ENCODE peak calls at places on chromosomes 2 and 18, in eight cellular contexts. One of them, this sample, is unnamed.

GRCh38 chr2:217995741-217996141 is 7.1 kb downstream of the TNS1 start:
- DNase-seq in CD4-positive, alpha-beta memory T cell: no peak
- DNase-seq in body of pancreas: peak; percentile 65
- DNase-seq in hepatocyte: no peak
- DNase-seq in neuronal stem cell: no peak
- DNase-seq in kidney: peak; percentile 77
- DNase-seq in PC-3: no peak
- DNase-seq in SK-N-SH: peak; percentile 68
- DNase-seq in this sample: peak; percentile 57

GRCh38 chr2:44981714-44982108 is 27.5 kb downstream of the SIX2 start:
- DNase-seq in CD4-positive, alpha-beta memory T cell: peak; percentile 50
- DNase-seq in body of pancreas: peak; percentile 82
- DNase-seq in hepatocyte: peak; percentile 88
- DNase-seq in neuronal stem cell: peak; percentile 80
- DNase-seq in kidney: peak; percentile 85
- DNase-seq in PC-3: peak; percentile 89
- DNase-seq in SK-N-SH: peak; percentile 87
- DNase-seq in this sample: peak; percentile 81

GRCh38 chr18:75784413-75784812 is 356.9 kb upstream of the SMIM21 start:
- DNase-seq in CD4-positive, alpha-beta memory T cell: no peak
- DNase-seq in body of pancreas: no peak
- DNase-seq in hepatocyte: no peak
- DNase-seq in neuronal stem cell: no peak
- DNase-seq in kidney: no peak
- DNase-seq in PC-3: no peak
- DNase-seq in SK-N-SH: peak; percentile 56
- DNase-seq in this sample: no peak

GRCh38 chr18:25351280-25351772 is 640 bp downstream of the ZNF521 start:
- DNase-seq in CD4-positive, alpha-beta memory T cell: no peak
- DNase-seq in body of pancreas: no peak
- DNase-seq in hepatocyte: no peak
- DNase-seq in neuronal stem cell: peak; percentile 51
- DNase-seq in kidney: no peak
- DNase-seq in PC-3: no peak
- DNase-seq in SK-N-SH: no peak
- DNase-seq in this sample: no peak

GRCh38 chr2:133972786-133973185 is 281.1 kb upstream of the MGAT5 start:
- DNase-seq in CD4-positive, alpha-beta memory T cell: no peak
- DNase-seq in body of pancreas: no peak
- DNase-seq in hepatocyte: no peak
- DNase-seq in neuronal stem cell: no peak
- DNase-seq in kidney: no peak
- DNase-seq in PC-3: no peak
- DNase-seq in SK-N-SH: no peak
- DNase-seq in this sample: no peak

GRCh38 chr2:6896930-6897759 is 19.6 kb downstream of the RSAD2 start:
- DNase-seq in CD4-positive, alpha-beta memory T cell: peak; percentile 51
- DNase-seq in body of pancreas: no peak
- DNase-seq in hepatocyte: peak; percentile 53
- DNase-seq in neuronal stem cell: no peak
- DNase-seq in kidney: no peak
- DNase-seq in PC-3: peak; percentile 72
- DNase-seq in SK-N-SH: peak; percentile 52
- DNase-seq in this sample: peak; percentile 18

GRCh38 chr2:83665154-83665553 is 793.9 kb downstream of the SUCLG1 start:
- DNase-seq in CD4-positive, alpha-beta memory T cell: no peak
- DNase-seq in body of pancreas: no peak
- DNase-seq in hepatocyte: no peak
- DNase-seq in neuronal stem cell: no peak
- DNase-seq in kidney: no peak
- DNase-seq in PC-3: no peak
- DNase-seq in SK-N-SH: no peak
- DNase-seq in this sample: no peak

GRCh38 chr2:156379069-156379468 is 46.5 kb upstream of the NR4A2 start:
- DNase-seq in CD4-positive, alpha-beta memory T cell: no peak
- DNase-seq in body of pancreas: no peak
- DNase-seq in hepatocyte: no peak
- DNase-seq in neuronal stem cell: no peak
- DNase-seq in kidney: no peak
- DNase-seq in PC-3: no peak
- DNase-seq in SK-N-SH: no peak
- DNase-seq in this sample: no peak

GRCh38 chr2:62814132-62814531 is 108.6 kb downstream of the EHBP1 start:
- DNase-seq in CD4-positive, alpha-beta memory T cell: no peak
- DNase-seq in body of pancreas: no peak
- DNase-seq in hepatocyte: no peak
- DNase-seq in neuronal stem cell: no peak
- DNase-seq in kidney: no peak
- DNase-seq in PC-3: no peak
- DNase-seq in SK-N-SH: no peak
- DNase-seq in this sample: no peak

GRCh38 chr2:240095556-240096523 is 40.3 kb downstream of the COPS9 start:
- DNase-seq in CD4-positive, alpha-beta memory T cell: no peak
- DNase-seq in body of pancreas: no peak
- DNase-seq in hepatocyte: no peak
- DNase-seq in neuronal stem cell: peak; percentile 17
- DNase-seq in kidney: no peak
- DNase-seq in PC-3: no peak
- DNase-seq in SK-N-SH: peak; percentile 20
- DNase-seq in this sample: peak; percentile 77

GRCh38 chr2:39665811-39666488 is at the start of gene TMEM178A:
- DNase-seq in CD4-positive, alpha-beta memory T cell: no peak
- DNase-seq in body of pancreas: peak; percentile 14
- DNase-seq in hepatocyte: peak; percentile 39
- DNase-seq in neuronal stem cell: no peak
- DNase-seq in kidney: peak; percentile 79
- DNase-seq in PC-3: no peak
- DNase-seq in SK-N-SH: peak; percentile 90
- DNase-seq in this sample: peak; percentile 93

GRCh38 chr2:120576509-120577474 is 158.9 kb upstream of the GLI2 start:
- DNase-seq in CD4-positive, alpha-beta memory T cell: no peak
- DNase-seq in body of pancreas: no peak
- DNase-seq in hepatocyte: no peak
- DNase-seq in neuronal stem cell: no peak
- DNase-seq in kidney: peak; percentile 79
- DNase-seq in PC-3: peak; percentile 10
- DNase-seq in SK-N-SH: peak; percentile 71
- DNase-seq in this sample: peak; percentile 74

GRCh38 chr18:73879771-73880170 is 267.9 kb downstream of the FBXO15 start:
- DNase-seq in CD4-positive, alpha-beta memory T cell: no peak
- DNase-seq in body of pancreas: no peak
- DNase-seq in hepatocyte: no peak
- DNase-seq in neuronal stem cell: no peak
- DNase-seq in kidney: no peak
- DNase-seq in PC-3: no peak
- DNase-seq in SK-N-SH: no peak
- DNase-seq in this sample: no peak

GRCh38 chr2:1743396-1744150 is 742 bp downstream of the PXDN start:
- DNase-seq in CD4-positive, alpha-beta memory T cell: no peak
- DNase-seq in body of pancreas: peak; percentile 11
- DNase-seq in hepatocyte: peak; percentile 68
- DNase-seq in neuronal stem cell: no peak
- DNase-seq in kidney: peak; percentile 86
- DNase-seq in PC-3: peak; percentile 52
- DNase-seq in SK-N-SH: peak; percentile 89
- DNase-seq in this sample: peak; percentile 93
- H3K4me3 ChIP-seq in CD4-positive, alpha-beta memory T cell: no peak overlapping the region
- H3K4me3 ChIP-seq in body of pancreas: no peak overlapping the region
- H3K4me3 ChIP-seq in hepatocyte: peak overlapping the region; percentile 90
- H3K4me3 ChIP-seq in neuronal stem cell: peak overlapping the region; percentile 65
- H3K4me3 ChIP-seq in kidney: no peak overlapping the region
- H3K4me3 ChIP-seq in PC-3: peak overlapping the region; percentile 75
- H3K4me3 ChIP-seq in SK-N-SH: peak overlapping the region; percentile 91
- H3K4me3 ChIP-seq in this sample: peak overlapping the region; percentile 83

GRCh38 chr2:223877771-223878410 is 40.5 kb upstream of the AP1S3 start:
- DNase-seq in CD4-positive, alpha-beta memory T cell: no peak
- DNase-seq in body of pancreas: no peak
- DNase-seq in hepatocyte: no peak
- DNase-seq in neuronal stem cell: no peak
- DNase-seq in kidney: no peak
- DNase-seq in PC-3: no peak
- DNase-seq in SK-N-SH: no peak
- DNase-seq in this sample: no peak

GRCh38 chr2:223884399-223884798 is 47.0 kb upstream of the AP1S3 start:
- DNase-seq in CD4-positive, alpha-beta memory T cell: no peak
- DNase-seq in body of pancreas: no peak
- DNase-seq in hepatocyte: no peak
- DNase-seq in neuronal stem cell: no peak
- DNase-seq in kidney: no peak
- DNase-seq in PC-3: no peak
- DNase-seq in SK-N-SH: no peak
- DNase-seq in this sample: no peak

GRCh38 chr2:223880779-223881178 is 43.4 kb upstream of the AP1S3 start:
- DNase-seq in CD4-positive, alpha-beta memory T cell: no peak
- DNase-seq in body of pancreas: no peak
- DNase-seq in hepatocyte: no peak
- DNase-seq in neuronal stem cell: no peak
- DNase-seq in kidney: no peak
- DNase-seq in PC-3: no peak
- DNase-seq in SK-N-SH: no peak
- DNase-seq in this sample: no peak

GRCh38 chr2:223887127-223887526 is 49.7 kb upstream of the AP1S3 start:
- DNase-seq in CD4-positive, alpha-beta memory T cell: no peak
- DNase-seq in body of pancreas: no peak
- DNase-seq in hepatocyte: no peak
- DNase-seq in neuronal stem cell: no peak
- DNase-seq in kidney: no peak
- DNase-seq in PC-3: no peak
- DNase-seq in SK-N-SH: no peak
- DNase-seq in this sample: no peak

GRCh38 chr2:223882715-223883114 is 45.3 kb upstream of the AP1S3 start:
- DNase-seq in CD4-positive, alpha-beta memory T cell: no peak
- DNase-seq in body of pancreas: no peak
- DNase-seq in hepatocyte: no peak
- DNase-seq in neuronal stem cell: no peak
- DNase-seq in kidney: no peak
- DNase-seq in PC-3: no peak
- DNase-seq in SK-N-SH: no peak
- DNase-seq in this sample: no peak
- H3K36me3 ChIP-seq in CD4-positive, alpha-beta memory T cell: peaks cover 24% of the 10 kb centered on the region
- H3K36me3 ChIP-seq in body of pancreas: no peaks in the 10 kb centered on the region
- H3K36me3 ChIP-seq in hepatocyte: peaks cover 3% of the 10 kb centered on the region
- H3K36me3 ChIP-seq in neuronal stem cell: peaks cover 15% of the 10 kb centered on the region
- H3K36me3 ChIP-seq in kidney: peaks cover 31% of the 10 kb centered on the region
- H3K36me3 ChIP-seq in PC-3: peaks cover 22% of the 10 kb centered on the region
- H3K36me3 ChIP-seq in SK-N-SH: peaks cover 22% of the 10 kb centered on the region
- H3K36me3 ChIP-seq in this sample: peaks cover 25% of the 10 kb centered on the region

DNA sequence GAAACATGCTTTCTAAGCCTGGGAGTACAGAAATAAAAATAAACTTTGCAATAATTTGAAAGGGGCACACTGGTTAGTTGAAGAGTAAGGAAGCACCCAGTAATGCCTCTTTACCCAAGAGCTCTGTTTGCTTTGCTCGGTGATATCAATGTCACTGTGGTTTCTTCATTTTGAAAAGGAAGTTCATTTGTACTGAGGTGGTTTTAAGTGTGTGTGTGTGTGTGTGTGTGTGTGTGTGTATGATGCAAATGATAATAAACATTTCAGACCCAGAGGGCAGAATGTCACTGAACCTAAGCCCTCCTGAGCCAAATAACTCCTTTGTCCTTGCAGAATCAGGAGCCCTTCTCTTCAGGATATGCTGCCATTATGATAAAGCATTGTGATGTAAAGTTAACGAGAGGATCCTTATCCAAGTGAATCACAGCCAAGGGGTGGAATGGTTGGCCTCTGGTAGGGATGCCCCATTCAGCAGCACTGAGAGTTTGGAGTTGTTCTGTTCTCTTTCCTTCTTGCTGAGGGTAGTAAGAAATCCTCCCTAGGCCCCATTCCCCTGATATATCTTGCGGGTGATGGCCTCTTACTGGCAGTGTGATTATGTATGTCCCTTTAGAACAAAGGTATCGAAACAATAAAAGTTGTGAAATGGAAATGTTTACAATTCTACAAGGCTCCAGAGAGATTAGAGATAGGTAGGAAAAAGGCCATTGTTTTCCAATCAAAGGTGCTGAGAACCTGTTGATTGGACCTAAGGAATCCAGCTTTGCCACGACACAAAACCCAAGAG is 7.6 kb downstream of the ITGA6 start:
- DNase-seq in CD4-positive, alpha-beta memory T cell: peak; percentile 79
- DNase-seq in body of pancreas: no peak
- DNase-seq in hepatocyte: no peak
- DNase-seq in neuronal stem cell: no peak
- DNase-seq in kidney: no peak
- DNase-seq in PC-3: no peak
- DNase-seq in SK-N-SH: no peak
- DNase-seq in this sample: peak; percentile 43
- H3K4me3 ChIP-seq in CD4-positive, alpha-beta memory T cell: no peak overlapping the region
- H3K4me3 ChIP-seq in body of pancreas: no peak overlapping the region
- H3K4me3 ChIP-seq in hepatocyte: no peak overlapping the region
- H3K4me3 ChIP-seq in neuronal stem cell: no peak overlapping the region
- H3K4me3 ChIP-seq in kidney: no peak overlapping the region
- H3K4me3 ChIP-seq in PC-3: no peak overlapping the region
- H3K4me3 ChIP-seq in SK-N-SH: no peak overlapping the region
- H3K4me3 ChIP-seq in this sample: no peak overlapping the region

DNA sequence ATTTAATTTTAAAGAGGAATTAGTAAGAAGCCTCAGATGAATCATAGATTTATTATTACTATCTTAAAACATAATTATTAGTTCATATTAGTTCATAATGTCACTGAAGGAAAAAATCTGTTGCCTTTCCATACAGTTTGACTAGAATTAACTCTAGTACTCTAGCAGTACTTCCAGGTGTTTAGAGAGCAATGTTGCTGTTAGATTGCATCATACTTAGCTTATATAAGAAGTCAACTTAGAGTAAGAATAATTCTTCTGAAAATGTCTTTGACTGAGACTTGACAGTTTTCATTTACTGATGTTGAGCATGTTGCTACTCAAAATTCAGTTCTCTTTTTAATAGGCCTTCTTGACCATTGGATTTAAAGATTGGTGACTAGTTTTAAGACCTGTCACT is 4.7 kb downstream of the RAB3GAP1 start:
- DNase-seq in CD4-positive, alpha-beta memory T cell: no peak
- DNase-seq in body of pancreas: no peak
- DNase-seq in hepatocyte: no peak
- DNase-seq in neuronal stem cell: no peak
- DNase-seq in kidney: no peak
- DNase-seq in PC-3: no peak
- DNase-seq in SK-N-SH: no peak
- DNase-seq in this sample: no peak
- H3K36me3 ChIP-seq in CD4-positive, alpha-beta memory T cell: peaks cover 8% of the 10 kb centered on the region
- H3K36me3 ChIP-seq in body of pancreas: no peaks in the 10 kb centered on the region
- H3K36me3 ChIP-seq in hepatocyte: no peaks in the 10 kb centered on the region
- H3K36me3 ChIP-seq in neuronal stem cell: no peaks in the 10 kb centered on the region
- H3K36me3 ChIP-seq in kidney: peaks cover 5% of the 10 kb centered on the region
- H3K36me3 ChIP-seq in PC-3: peaks cover 17% of the 10 kb centered on the region
- H3K36me3 ChIP-seq in SK-N-SH: peaks cover 23% of the 10 kb centered on the region
- H3K36me3 ChIP-seq in this sample: no peaks in the 10 kb centered on the region

DNA sequence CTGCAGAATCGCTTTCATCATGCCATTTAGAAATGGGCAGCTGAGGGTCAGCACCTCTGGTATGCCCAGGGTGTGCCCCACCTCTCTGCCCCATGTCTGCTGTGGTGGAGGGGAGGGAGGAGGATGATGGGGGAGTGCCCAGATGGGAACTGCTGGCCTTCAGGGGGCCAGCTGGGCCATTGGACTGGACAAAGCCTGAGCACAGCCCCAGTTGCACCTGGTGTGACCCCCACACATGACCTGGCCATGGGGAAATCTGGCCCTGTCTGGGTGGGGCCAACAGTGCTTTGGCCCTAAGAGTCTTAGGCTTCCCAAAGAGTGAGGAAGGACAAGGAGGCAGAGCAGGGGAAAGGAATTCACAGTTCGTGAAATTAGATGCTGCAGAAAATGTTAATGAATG is 44.1 kb downstream of the CTIF start:
- DNase-seq in CD4-positive, alpha-beta memory T cell: no peak
- DNase-seq in body of pancreas: no peak
- DNase-seq in hepatocyte: no peak
- DNase-seq in neuronal stem cell: no peak
- DNase-seq in kidney: no peak
- DNase-seq in PC-3: no peak
- DNase-seq in SK-N-SH: no peak
- DNase-seq in this sample: no peak
- H3K4me3 ChIP-seq in CD4-positive, alpha-beta memory T cell: no peak overlapping the region
- H3K4me3 ChIP-seq in body of pancreas: no peak overlapping the region
- H3K4me3 ChIP-seq in hepatocyte: no peak overlapping the region
- H3K4me3 ChIP-seq in neuronal stem cell: no peak overlapping the region
- H3K4me3 ChIP-seq in kidney: no peak overlapping the region
- H3K4me3 ChIP-seq in PC-3: no peak overlapping the region
- H3K4me3 ChIP-seq in SK-N-SH: no peak overlapping the region
- H3K4me3 ChIP-seq in this sample: no peak overlapping the region

This sample was measured in H7.